ENCODE peak calls at places on chromosomes 4 and X, in five cellular contexts. One of them, this sample, is unnamed.

GRCh38 chr4:21811576-21811975 is 137.0 kb downstream of the KCNIP4 start:
- DNase-seq in Peyer's patch: no peak
- DNase-seq in dorsolateral prefrontal cortex: no peak
- DNase-seq in mammary epithelial cell: no peak
- DNase-seq in uterus: no peak
- DNase-seq in this sample: no peak

GRCh38 chr4:139978692-139979091 is 175.3 kb downstream of the MAML3 start:
- DNase-seq in dorsolateral prefrontal cortex: no peak
- DNase-seq in Peyer's patch: no peak
- DNase-seq in uterus: no peak
- DNase-seq in mammary epithelial cell: no peak
- DNase-seq in this sample: no peak

GRCh38 chr4:113404846-113405245 is 355.4 kb downstream of the ANK2 start:
- DNase-seq in uterus: no peak
- DNase-seq in Peyer's patch: no peak
- DNase-seq in dorsolateral prefrontal cortex: no peak
- DNase-seq in mammary epithelial cell: no peak
- DNase-seq in this sample: no peak

GRCh38 chr4:165198329-165198728 is 9.0 kb upstream of the KLHL2 start:
- DNase-seq in dorsolateral prefrontal cortex: no peak
- DNase-seq in uterus: no peak
- DNase-seq in mammary epithelial cell: peak
- DNase-seq in Peyer's patch: no peak
- DNase-seq in this sample: no peak

GRCh38 chr4:89765966-89766365 is 71.0 kb downstream of the SNCA start:
- DNase-seq in uterus: peak
- DNase-seq in mammary epithelial cell: peak
- DNase-seq in dorsolateral prefrontal cortex: no peak
- DNase-seq in Peyer's patch: no peak
- DNase-seq in this sample: no peak

GRCh38 chr4:6492861-6493667 is 20.6 kb upstream of the PPP2R2C start:
- DNase-seq in dorsolateral prefrontal cortex: no peak
- DNase-seq in Peyer's patch: no peak
- DNase-seq in mammary epithelial cell: no peak
- DNase-seq in uterus: no peak
- DNase-seq in this sample: no peak

GRCh38 chrX:10492250-10492649 is 128.1 kb downstream of the MID1 start:
- DNase-seq in mammary epithelial cell: no peak
- DNase-seq in Peyer's patch: no peak
- DNase-seq in uterus: no peak
- DNase-seq in dorsolateral prefrontal cortex: no peak
- DNase-seq in this sample: no peak

GRCh38 chrX:72038868-72039267 is 92.8 kb downstream of the RTL5 start:
- DNase-seq in uterus: no peak
- DNase-seq in mammary epithelial cell: no peak
- DNase-seq in Peyer's patch: no peak
- DNase-seq in dorsolateral prefrontal cortex: no peak
- DNase-seq in this sample: no peak

GRCh38 chr4:44160776-44161377 is 287.7 kb downstream of the KCTD8 start:
- DNase-seq in Peyer's patch: no peak
- DNase-seq in uterus: no peak
- DNase-seq in mammary epithelial cell: peak
- DNase-seq in dorsolateral prefrontal cortex: no peak
- DNase-seq in this sample: no peak

GRCh38 chr4:6048537-6048936 is 30.3 kb upstream of the C4orf50 start:
- DNase-seq in uterus: no peak
- DNase-seq in mammary epithelial cell: no peak
- DNase-seq in Peyer's patch: no peak
- DNase-seq in dorsolateral prefrontal cortex: no peak
- DNase-seq in this sample: no peak

GRCh38 chrX:118720058-118720707 is 7.2 kb upstream of the IL13RA1 start:
- DNase-seq in uterus: no peak
- DNase-seq in dorsolateral prefrontal cortex: no peak
- DNase-seq in mammary epithelial cell: no peak
- DNase-seq in Peyer's patch: no peak
- DNase-seq in this sample: no peak

GRCh38 chrX:153635788-153636668 is 11.0 kb upstream of the DUSP9 start:
- DNase-seq in dorsolateral prefrontal cortex: no peak
- DNase-seq in uterus: no peak
- DNase-seq in Peyer's patch: peak
- DNase-seq in mammary epithelial cell: no peak
- DNase-seq in this sample: no peak

GRCh38 chr4:152606800-152607577 is 71.1 kb upstream of the FBXW7 start:
- DNase-seq in mammary epithelial cell: no peak
- DNase-seq in dorsolateral prefrontal cortex: no peak
- DNase-seq in uterus: no peak
- DNase-seq in Peyer's patch: no peak
- DNase-seq in this sample: no peak

GRCh38 chrX:30278365-30278764 is 30.8 kb downstream of the NR0B1 start:
- DNase-seq in uterus: no peak
- DNase-seq in dorsolateral prefrontal cortex: no peak
- DNase-seq in mammary epithelial cell: peak
- DNase-seq in Peyer's patch: no peak
- DNase-seq in this sample: no peak

GRCh38 chr4:11158971-11159370 is 269.7 kb downstream of the HS3ST1 start:
- DNase-seq in dorsolateral prefrontal cortex: no peak
- DNase-seq in mammary epithelial cell: no peak
- DNase-seq in uterus: no peak
- DNase-seq in Peyer's patch: no peak
- DNase-seq in this sample: no peak

GRCh38 chr4:158805628-158806471 is 37.0 kb downstream of the FNIP2 start:
- DNase-seq in Peyer's patch: no peak
- DNase-seq in uterus: no peak
- DNase-seq in mammary epithelial cell: peak
- DNase-seq in dorsolateral prefrontal cortex: no peak
- DNase-seq in this sample: no peak

GRCh38 chr4:84146300-84146942 is 352.7 kb downstream of the NKX6-1 start:
- DNase-seq in mammary epithelial cell: no peak
- DNase-seq in uterus: no peak
- DNase-seq in dorsolateral prefrontal cortex: no peak
- DNase-seq in Peyer's patch: no peak
- DNase-seq in this sample: no peak

DNA sequence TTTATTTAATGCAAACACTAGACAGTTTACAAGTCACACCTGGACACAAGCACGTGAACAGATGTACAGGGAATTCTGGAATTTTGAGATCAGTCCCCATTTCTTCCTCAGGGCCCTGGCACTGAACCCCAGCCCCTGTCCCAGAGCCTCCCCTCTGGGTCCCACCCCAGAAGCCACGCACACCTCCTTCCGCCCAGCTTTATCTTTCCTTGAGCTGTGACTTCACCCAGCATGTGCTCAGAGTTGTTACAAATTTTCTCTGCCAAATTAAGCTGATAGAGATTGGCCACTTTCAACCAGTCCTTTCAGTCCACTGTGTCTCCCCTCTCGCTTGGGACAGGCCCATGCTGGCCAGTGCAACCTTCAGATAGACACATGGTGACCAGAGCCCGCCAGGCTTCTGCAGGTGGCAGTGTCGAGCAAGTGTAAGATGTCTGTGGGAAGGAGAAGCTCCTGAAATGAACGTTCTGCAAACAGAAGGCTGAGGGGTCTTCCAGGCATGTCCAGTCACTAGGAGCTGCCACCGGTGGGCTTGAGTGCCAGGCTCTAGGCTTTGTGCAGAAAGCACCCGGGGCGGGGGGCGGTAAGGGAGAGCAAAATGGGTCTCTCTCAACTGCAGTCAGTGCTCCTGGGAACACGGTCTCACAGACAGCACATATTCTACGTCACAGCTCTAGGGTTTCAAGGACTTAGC is 73.3 kb downstream of the MTMR1 start:
- DNase-seq in dorsolateral prefrontal cortex: no peak
- DNase-seq in Peyer's patch: no peak
- DNase-seq in mammary epithelial cell: no peak
- DNase-seq in uterus: no peak
- DNase-seq in this sample: no peak
- TF ChIP-seq CTCF in dorsolateral prefrontal cortex: no peak
- TF ChIP-seq CTCF in Peyer's patch: no peak
- TF ChIP-seq CTCF in mammary epithelial cell: no peak
- TF ChIP-seq CTCF in uterus: no peak
- TF ChIP-seq CTCF in this sample: no peak

GRCh38 chr4:182901337-182901736 is 15.8 kb downstream of the DCTD start:
- DNase-seq in Peyer's patch: no peak
- DNase-seq in mammary epithelial cell: no peak
- DNase-seq in uterus: no peak
- DNase-seq in dorsolateral prefrontal cortex: no peak
- DNase-seq in this sample: no peak

GRCh38 chr4:182897601-182898478 is 19.3 kb downstream of the DCTD start:
- DNase-seq in uterus: no peak
- DNase-seq in mammary epithelial cell: no peak
- DNase-seq in dorsolateral prefrontal cortex: no peak
- DNase-seq in Peyer's patch: no peak
- DNase-seq in this sample: no peak

GRCh38 chr4:182896421-182896820 is 20.8 kb downstream of the DCTD start:
- DNase-seq in dorsolateral prefrontal cortex: no peak
- DNase-seq in Peyer's patch: no peak
- DNase-seq in uterus: no peak
- DNase-seq in mammary epithelial cell: no peak
- DNase-seq in this sample: no peak

GRCh38 chr4:182895791-182896292 is 21.3 kb downstream of the DCTD start:
- DNase-seq in Peyer's patch: no peak
- DNase-seq in uterus: no peak
- DNase-seq in dorsolateral prefrontal cortex: no peak
- DNase-seq in mammary epithelial cell: no peak
- DNase-seq in this sample: no peak

GRCh38 chr4:182898479-182898799 is 18.7 kb downstream of the DCTD start:
- DNase-seq in mammary epithelial cell: no peak
- DNase-seq in uterus: no peak
- DNase-seq in dorsolateral prefrontal cortex: no peak
- DNase-seq in Peyer's patch: no peak
- DNase-seq in this sample: no peak
- TF ChIP-seq CTCF in mammary epithelial cell: no peak
- TF ChIP-seq CTCF in uterus: no peak
- TF ChIP-seq CTCF in dorsolateral prefrontal cortex: no peak
- TF ChIP-seq CTCF in Peyer's patch: no peak
- TF ChIP-seq CTCF in this sample: no peak

GRCh38 chrX:110665636-110666035 is 130.0 kb downstream of the CHRDL1 start:
- DNase-seq in Peyer's patch: no peak
- DNase-seq in mammary epithelial cell: peak
- DNase-seq in dorsolateral prefrontal cortex: peak
- DNase-seq in uterus: no peak
- DNase-seq in this sample: peak
- TF ChIP-seq CTCF in Peyer's patch: no peak
- TF ChIP-seq CTCF in mammary epithelial cell: peak
- TF ChIP-seq CTCF in dorsolateral prefrontal cortex: peak
- TF ChIP-seq CTCF in uterus: peak
- TF ChIP-seq CTCF in this sample: peak

DNA sequence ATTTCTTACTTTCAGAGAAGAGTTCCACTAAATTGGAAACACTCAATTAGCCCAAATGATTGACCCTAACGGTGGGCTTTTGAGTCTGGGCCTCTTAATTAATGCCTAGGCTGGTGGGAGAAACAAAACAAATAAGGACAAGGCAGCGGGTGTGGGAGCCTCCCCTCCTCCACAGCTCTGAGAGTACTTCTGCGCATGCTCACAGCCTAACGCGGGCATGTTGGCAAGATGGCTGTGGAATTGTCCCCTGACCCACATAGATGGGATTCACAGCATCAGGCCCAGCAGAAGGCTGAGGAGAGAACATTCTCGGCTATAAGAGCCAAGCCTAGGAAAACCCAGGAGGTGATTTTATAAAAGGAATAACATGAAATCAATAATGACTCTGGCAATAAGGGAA is 230.1 kb downstream of the HS6ST2 start:
- DNase-seq in Peyer's patch: no peak
- DNase-seq in uterus: no peak
- DNase-seq in dorsolateral prefrontal cortex: no peak
- DNase-seq in mammary epithelial cell: no peak
- DNase-seq in this sample: no peak
- TF ChIP-seq CTCF in Peyer's patch: no peak
- TF ChIP-seq CTCF in uterus: no peak
- TF ChIP-seq CTCF in dorsolateral prefrontal cortex: no peak
- TF ChIP-seq CTCF in mammary epithelial cell: no peak
- TF ChIP-seq CTCF in this sample: no peak

GRCh38 chr4:144757969-144758368 is 112.0 kb downstream of the HHIP start:
- DNase-seq in dorsolateral prefrontal cortex: no peak
- DNase-seq in mammary epithelial cell: peak
- DNase-seq in uterus: no peak
- DNase-seq in Peyer's patch: no peak
- DNase-seq in this sample: no peak

GRCh38 chr4:144748814-144749555 is 103.0 kb downstream of the HHIP start:
- DNase-seq in mammary epithelial cell: no peak
- DNase-seq in dorsolateral prefrontal cortex: no peak
- DNase-seq in uterus: no peak
- DNase-seq in Peyer's patch: no peak
- DNase-seq in this sample: no peak

GRCh38 chr4:144750348-144750747 is 104.4 kb downstream of the HHIP start:
- DNase-seq in dorsolateral prefrontal cortex: no peak
- DNase-seq in Peyer's patch: no peak
- DNase-seq in uterus: no peak
- DNase-seq in mammary epithelial cell: no peak
- DNase-seq in this sample: no peak

DNA sequence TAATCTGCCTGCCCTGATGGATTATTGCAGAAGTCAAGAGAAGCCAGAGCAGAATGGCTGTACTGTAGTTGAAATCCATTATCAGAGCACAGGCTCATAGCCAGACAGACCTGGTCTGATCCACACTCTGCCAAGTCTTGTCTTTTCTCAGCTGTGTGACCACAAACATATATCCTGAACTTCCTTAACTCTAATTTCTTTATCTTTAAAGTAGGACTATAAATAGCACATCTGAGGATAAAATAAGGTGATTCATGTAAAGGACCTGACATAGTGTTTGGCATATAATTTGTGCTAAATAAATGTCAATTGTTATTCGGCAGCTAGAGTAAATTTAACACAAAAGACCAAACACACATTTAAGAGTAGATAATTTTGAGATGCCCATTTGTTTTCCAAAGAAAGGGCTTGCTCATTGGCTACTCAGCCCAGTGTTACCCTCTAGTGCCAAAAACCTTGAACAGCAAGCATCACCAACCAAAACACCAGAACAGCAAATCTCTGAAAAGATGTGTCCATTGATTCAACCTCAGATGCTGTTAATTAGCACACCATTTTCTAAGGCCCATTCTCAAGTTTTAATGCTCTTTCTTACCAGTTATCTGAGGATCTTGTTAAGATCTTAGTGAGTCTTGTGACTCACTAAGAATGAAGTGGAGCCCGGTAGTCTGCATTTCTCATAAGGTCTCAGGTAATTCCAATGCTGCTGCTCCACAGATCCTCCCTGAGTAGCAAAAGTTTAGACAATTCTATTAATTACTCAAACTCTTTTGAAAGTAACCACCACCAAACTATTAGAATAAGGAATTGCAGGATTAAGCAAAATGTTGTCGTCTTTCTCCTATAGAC is 108.8 kb downstream of the HHIP start:
- DNase-seq in Peyer's patch: no peak
- DNase-seq in mammary epithelial cell: peak
- DNase-seq in dorsolateral prefrontal cortex: no peak
- DNase-seq in uterus: no peak
- DNase-seq in this sample: no peak
- TF ChIP-seq CTCF in Peyer's patch: no peak
- TF ChIP-seq CTCF in mammary epithelial cell: peak
- TF ChIP-seq CTCF in dorsolateral prefrontal cortex: peak
- TF ChIP-seq CTCF in uterus: no peak
- TF ChIP-seq CTCF in this sample: no peak

This sample was measured in mesothelial cell of epicardium.